ENCODE peak calls at places on chromosomes 1 and 21, in five cellular contexts. A is activated T-cell treated with anti-CD3 and anti-CD28 coated beads, Interleukin-2, amount 50 U/mL, for 24 hours; D is hepatic stellate cell; K is NAMALWA; V is esophagus squamous epithelium. M is an unnamed sample.

GRCh38 chr1:155940993-155941844 is at the start of gene RXFP4:
- DNase-seq in A (peak; percentile 42), D (peak; percentile 40), K (peak; percentile 50), V (no peak), M (no peak)

GRCh38 chr1:212470059-212470458 is 37.3 kb downstream of the NENF start:
- DNase-seq in A (no peak), D (peak; percentile 92), K (no peak), V (no peak), M (peak; percentile 97)

GRCh38 chr1:228982637-228983036 is 247.4 kb downstream of the RHOU start:
- DNase-seq in A (no peak), D (no peak), K (no peak), V (no peak), M (no peak)

GRCh38 chr21:38840456-38841129 is 34.9 kb downstream of the ETS2 start:
- DNase-seq in A (no peak), D (no peak), K (no peak), V (no peak), M (no peak)

GRCh38 chr1:207833956-207834660 is 76.8 kb downstream of the CD34 start:
- DNase-seq in A (no peak), D (no peak), K (no peak), V (no peak), M (no peak)

GRCh38 chr1:204846546-204846945 is 24.1 kb upstream of the NFASC start:
- DNase-seq in A (no peak), D (no peak), K (no peak), V (no peak), M (no peak)

GRCh38 chr1:59025898-59026426 is 242.1 kb upstream of the JUN start:
- DNase-seq in A (no peak), D (no peak), K (peak; percentile 17), V (no peak), M (no peak)

GRCh38 chr21:36976882-36977651 is 10.6 kb upstream of the HLCS start:
- DNase-seq in A (peak; percentile 54), D (peak; percentile 54), K (peak; percentile 92), V (no peak), M (peak; percentile 72)

GRCh38 chr21:44290327-44291077 is 4.8 kb downstream of the AIRE start:
- DNase-seq in A (no peak), D (no peak), K (no peak), V (no peak), M (no peak)

GRCh38 chr1:234610061-234610581 is at the start of gene IRF2BP2:
- DNase-seq in A (peak; percentile 90), D (peak; percentile 89), K (peak; percentile 87), V (no peak), M (peak; percentile 77)

GRCh38 chr1:186682721-186683120 is 2.5 kb upstream of the PTGS2 start:
- DNase-seq in A (no peak), D (peak; percentile 15), K (no peak), V (no peak), M (no peak)

GRCh38 chr1:226549094-226549936 is 751 bp downstream of the STUM start:
- DNase-seq in A (peak; percentile 55), D (no peak), K (no peak), V (no peak), M (no peak)

GRCh38 chr1:231541842-231542241 is 13.4 kb downstream of the TSNAX start:
- DNase-seq in A (no peak), D (no peak), K (no peak), V (no peak), M (no peak)

GRCh38 chr21:44706706-44707615 is 4.4 kb downstream of the TSPEAR start:
- DNase-seq in A (no peak), D (no peak), K (no peak), V (no peak), M (no peak)

GRCh38 chr1:19448491-19449439 is 36.6 kb downstream of the CAPZB start:
- DNase-seq in A (peak; percentile 51), D (peak; percentile 78), K (no peak), V (no peak), M (no peak)

GRCh38 chr1:201982082-201982922 is at the start of gene RNPEP:
- DNase-seq in A (peak; percentile 85), D (peak; percentile 79), K (peak; percentile 59), V (no peak), M (peak; percentile 47)

GRCh38 chr1:118963456-118964430 is 24.4 kb downstream of the TBX15 start:
- DNase-seq in A (no peak), D (no peak), K (peak; percentile 7), V (no peak), M (peak; percentile 95)

GRCh38 chr1:89635825-89636815 is 3.2 kb downstream of the LRRC8C start:
- DNase-seq in A (no peak), D (no peak), K (no peak), V (no peak), M (no peak)